ENCODE peak calls at places on chromosomes 4 and X, in ten cellular contexts. Y is suprapubic skin, S is A549, J is stomach, W is tibial nerve, P is SK-N-SH, Z is HepG2, A is transverse colon, H is sigmoid colon, B is upper lobe of left lung. O is an unnamed sample.

GRCh38 chrX:118773782-118774181 is 46.4 kb downstream of the IL13RA1 start:
- DNase-seq in P (no peak), W (no peak), A (peak), H (no peak), Y (no peak), S (no peak), B (peak), Z (no peak), J (peak), O (no peak)

GRCh38 chrX:23332888-23333821 is 1.5 kb upstream of the PTCHD1 start:
- DNase-seq in A (peak), B (no peak), W (no peak), H (no peak), Z (no peak), J (no peak), S (no peak), Y (no peak), P (peak), O (no peak)

GRCh38 chr4:3630934-3631585 is 98.8 kb upstream of the LRPAP1 start:
- DNase-seq in Z (no peak), J (no peak), S (no peak), A (no peak), Y (no peak), W (no peak), H (no peak), B (no peak), P (no peak), O (no peak)

GRCh38 chr4:3364199-3364598 is 71.4 kb downstream of the RGS12 start:
- DNase-seq in Y (no peak), W (no peak), H (peak), S (no peak), B (no peak), J (no peak), Z (no peak), A (no peak), P (peak), O (no peak)

GRCh38 chr4:26887809-26888208 is 27.2 kb downstream of the STIM2 start:
- DNase-seq in W (no peak), H (no peak), J (no peak), S (no peak), Z (no peak), P (no peak), A (no peak), B (no peak), Y (no peak), O (no peak)

GRCh38 chrX:129842510-129843208 is 1.0 kb downstream of the ZDHHC9 start:
- DNase-seq in W (peak), B (peak), Y (no peak), J (peak), A (peak), Z (peak), S (no peak), H (peak), P (peak), O (peak)

GRCh38 chr4:128241425-128241913 is 46.1 kb downstream of the PGRMC2 start:
- DNase-seq in S (peak), J (no peak), A (no peak), Z (peak), W (peak), H (no peak), Y (peak), P (peak), B (no peak), O (no peak)

GRCh38 chr4:184596617-184597185 is 52.5 kb downstream of the CASP3 start:
- DNase-seq in Z (peak), S (no peak), P (no peak), H (no peak), J (peak), B (no peak), A (no peak), Y (no peak), W (no peak), O (no peak)

GRCh38 chrX:40120838-40121580 is 23.3 kb upstream of the BCOR start:
- DNase-seq in S (no peak), W (no peak), B (no peak), Z (no peak), J (no peak), H (no peak), A (no peak), P (no peak), Y (no peak), O (no peak)

GRCh38 chr4:77586953-77587383 is 18.7 kb upstream of the CXCL13 start:
- DNase-seq in B (no peak), W (no peak), A (peak), J (no peak), Z (no peak), S (no peak), H (no peak), Y (no peak), P (no peak), O (no peak)

DNA sequence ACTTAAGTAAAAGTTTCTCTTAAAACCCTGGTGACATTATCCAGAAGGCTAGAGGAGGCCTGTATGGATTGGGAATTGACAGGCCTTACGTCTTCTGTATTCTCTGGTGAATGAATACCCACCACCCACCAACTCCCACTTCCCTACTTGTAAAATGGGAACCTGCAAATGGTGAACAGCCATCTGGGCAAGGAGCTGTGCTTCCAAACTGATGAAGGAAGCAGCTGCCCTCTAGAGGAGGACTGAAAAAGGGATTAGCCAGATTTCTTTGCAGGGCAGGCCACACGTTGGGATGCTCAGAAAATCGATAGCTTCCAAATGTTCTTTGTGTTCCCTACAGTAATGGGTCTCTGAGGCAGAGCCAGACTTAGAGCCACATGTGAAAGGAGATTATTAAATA is 39.3 kb upstream of the LPAR4 start:
- DNase-seq in S (peak), A (peak), Y (no peak), H (no peak), P (peak), W (no peak), J (no peak), B (no peak), Z (peak), O (no peak)
- TF ChIP-seq EP300 in S (no peak), A (no peak), Y (no peak), H (no peak), P (no peak), W (no peak), J (no peak), B (no peak), Z (no peak), O (no peak)

GRCh38 chr4:103443324-103443723 is 245.2 kb upstream of the CENPE start:
- DNase-seq in Y (no peak), J (no peak), S (no peak), P (no peak), Z (peak), B (no peak), H (no peak), W (no peak), A (no peak), O (no peak)
- TF ChIP-seq EP300 in Y (no peak), J (no peak), S (no peak), P (no peak), Z (no peak), B (no peak), H (no peak), W (no peak), A (no peak), O (no peak)

DNA sequence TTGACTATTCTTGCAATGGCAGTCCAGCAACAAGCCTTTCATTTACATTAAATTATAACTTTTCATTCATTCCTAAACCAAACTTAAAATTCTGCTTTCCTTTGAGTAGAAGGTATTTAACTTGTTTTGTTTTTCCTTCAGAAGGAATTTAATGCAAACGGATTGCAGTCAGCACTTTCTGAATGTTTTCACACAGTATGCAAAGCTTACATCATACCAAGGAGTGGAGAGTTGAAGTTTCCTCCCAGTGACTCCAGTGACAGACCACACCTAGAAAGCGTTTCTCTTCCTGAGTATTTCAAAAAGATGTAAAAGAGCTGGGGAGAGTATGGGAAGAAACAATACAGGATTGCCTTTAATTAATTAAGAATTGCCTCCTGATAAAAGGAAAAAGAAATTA is 8.1 kb downstream of the EPGN start:
- DNase-seq in Z (no peak), J (no peak), A (no peak), H (no peak), Y (no peak), W (no peak), S (no peak), P (no peak), B (no peak), O (no peak)
- TF ChIP-seq EP300 in Z (no peak), J (no peak), A (no peak), H (no peak), Y (no peak), W (no peak), S (no peak), P (no peak), B (no peak), O (no peak)

GRCh38 chr4:8837181-8837811 is 34.3 kb downstream of the HMX1 start:
- DNase-seq in Y (peak), J (no peak), H (peak), P (peak), A (peak), Z (no peak), W (no peak), S (no peak), B (peak), O (no peak)
- TF ChIP-seq EP300 in Y (no peak), J (no peak), H (no peak), P (no peak), A (no peak), Z (no peak), W (no peak), S (no peak), B (no peak), O (no peak)

DNA sequence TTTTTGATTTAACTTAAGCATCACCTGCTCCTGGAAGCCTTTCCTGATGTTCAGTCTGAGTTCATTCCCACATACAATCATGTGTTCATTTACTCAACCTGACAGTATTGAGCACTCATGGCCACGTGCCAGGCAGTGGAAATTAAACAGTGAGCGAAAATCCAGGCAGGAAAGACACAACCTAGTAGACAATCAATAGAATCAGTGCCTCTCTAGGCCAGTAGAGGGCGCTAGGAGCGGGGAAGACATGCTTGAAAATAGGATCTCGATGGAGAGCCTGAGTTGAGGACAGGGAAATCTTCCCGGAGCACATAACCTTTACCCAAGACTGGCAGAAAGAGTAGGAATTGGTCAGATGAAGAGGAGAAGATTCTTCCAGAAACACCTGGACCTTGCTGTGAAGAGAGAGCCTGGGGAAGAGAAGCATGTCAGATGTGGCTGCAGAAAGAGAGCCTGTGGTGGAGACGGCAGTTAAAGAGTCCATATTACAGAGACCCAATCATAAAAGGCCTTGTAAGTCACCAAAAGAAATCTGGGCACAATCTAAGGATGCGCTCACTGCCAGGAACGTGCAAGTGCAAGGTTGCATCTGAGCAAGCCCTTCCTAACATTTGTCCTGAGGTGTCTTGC is 103.5 kb downstream of the LDB2 start:
- DNase-seq in Y (peak), J (peak), W (peak), H (no peak), A (peak), P (peak), B (peak), S (no peak), Z (peak), O (peak)
- TF ChIP-seq EP300 in Y (no peak), J (no peak), W (peak), H (no peak), A (no peak), P (no peak), B (no peak), S (no peak), Z (no peak), O (no peak)

GRCh38 chr4:5798447-5798846 is 87.4 kb downstream of the EVC start:
- DNase-seq in Z (no peak), Y (peak), S (no peak), H (peak), B (peak), J (peak), P (no peak), A (no peak), W (no peak), O (no peak)

GRCh38 chr4:5798946-5799345 is 87.9 kb downstream of the EVC start:
- DNase-seq in A (no peak), Y (peak), P (no peak), J (no peak), B (peak), W (no peak), Z (no peak), H (peak), S (no peak), O (no peak)

GRCh38 chr4:5801696-5802095 is 90.7 kb downstream of the EVC start:
- DNase-seq in Z (no peak), H (peak), W (no peak), B (no peak), J (no peak), S (no peak), P (no peak), Y (peak), A (no peak), O (no peak)

GRCh38 chr4:5799406-5799805 is 88.4 kb downstream of the EVC start:
- DNase-seq in H (peak), Y (peak), W (no peak), J (no peak), S (no peak), B (peak), A (no peak), Z (no peak), P (no peak), O (no peak)

GRCh38 chr4:5800496-5800895 is 89.5 kb downstream of the EVC start:
- DNase-seq in J (no peak), Y (peak), P (no peak), B (peak), S (no peak), A (no peak), Z (no peak), H (peak), W (no peak), O (peak)
- TF ChIP-seq EP300 in J (no peak), Y (no peak), P (no peak), B (no peak), S (no peak), A (no peak), Z (no peak), H (no peak), W (no peak), O (no peak)